ENCODE peak calls at places on chromosome 12, in six cellular contexts. B is SHP77; Y is AG08395; T is NCI-H460; C is stimulated activated CD4-positive, alpha-beta T cell treated with anti-CD3 and anti-CD28 coated beads, Interleukin-4, amount 100 ng/mL, for 4 hours; N is activated gamma-delta T cell. G is an unnamed sample.

GRCh38 chr12:88351121-88351520 is 209.0 kb downstream of the TMTC3 start:
- DNase-seq in B (no peak), Y (no peak), T (no peak), C (no peak), N (no peak), G (no peak)

GRCh38 chr12:95836630-95837239 is 22.0 kb upstream of the SNRPF start:
- DNase-seq in B (no peak), Y (peak; percentile 48), T (no peak), C (no peak), N (no peak), G (no peak)

GRCh38 chr12:116299548-116300150 is 22.2 kb upstream of the MED13L start:
- DNase-seq in B (no peak), Y (peak; percentile 9), T (no peak), C (no peak), N (no peak), G (no peak)

GRCh38 chr12:115354007-115354452 is 670.1 kb upstream of the TBX3 start:
- DNase-seq in B (no peak), Y (peak; percentile 94), T (peak; percentile 85), C (no peak), N (no peak), G (no peak)

GRCh38 chr12:15428632-15429031 is 106.3 kb downstream of the PTPRO start:
- DNase-seq in B (no peak), Y (no peak), T (no peak), C (no peak), N (no peak), G (no peak)

GRCh38 chr12:54475542-54475941 is 2.1 kb upstream of the GTSF1 start:
- DNase-seq in B (no peak), Y (peak; percentile 81), T (no peak), C (no peak), N (no peak), G (no peak)

GRCh38 chr12:116943419-116944372 is 32.9 kb downstream of the FBXW8 start:
- DNase-seq in B (no peak), Y (no peak), T (no peak), C (no peak), N (no peak), G (no peak)

GRCh38 chr12:39972119-39972518 is 133.8 kb downstream of the SLC2A13 start:
- DNase-seq in B (no peak), Y (peak; percentile 11), T (no peak), C (no peak), N (no peak), G (no peak)

GRCh38 chr12:104998423-104999346 is 12.6 kb downstream of the NOPCHAP1 start:
- DNase-seq in B (peak; percentile 71), Y (no peak), T (no peak), C (no peak), N (no peak), G (peak; percentile 60)

GRCh38 chr12:48126953-48127630 is 7.9 kb downstream of the PFKM start:
- DNase-seq in B (no peak), Y (no peak), T (no peak), C (no peak), N (no peak), G (no peak)

GRCh38 chr12:76533331-76533730 is 26.2 kb downstream of the OSBPL8 start:
- DNase-seq in B (no peak), Y (no peak), T (no peak), C (no peak), N (no peak), G (no peak)

GRCh38 chr12:14327717-14328116 is 37.8 kb upstream of the ATF7IP start:
- DNase-seq in B (no peak), Y (peak; percentile 60), T (no peak), C (no peak), N (no peak), G (no peak)

GRCh38 chr12:57815177-57816000 is 3.1 kb downstream of the AVIL start:
- DNase-seq in B (peak; percentile 74), Y (no peak), T (no peak), C (no peak), N (no peak), G (no peak)

GRCh38 chr12:64010069-64010686 is 165.7 kb downstream of the SRGAP1 start:
- DNase-seq in B (no peak), Y (peak; percentile 8), T (peak; percentile 20), C (no peak), N (no peak), G (no peak)

GRCh38 chr12:95259368-95259767 is 41.8 kb downstream of the VEZT start:
- DNase-seq in B (no peak), Y (no peak), T (no peak), C (no peak), N (no peak), G (no peak)

GRCh38 chr12:106245767-106246166 is 2.1 kb downstream of the CKAP4 start:
- DNase-seq in B (no peak), Y (peak; percentile 76), T (peak; percentile 40), C (no peak), N (no peak), G (peak; percentile 60)

GRCh38 chr12:4477133-4477532 is 31.5 kb upstream of the FGF6 start:
- DNase-seq in B (no peak), Y (no peak), T (no peak), C (no peak), N (no peak), G (no peak)

GRCh38 chr12:71948390-71948789 is 9.7 kb downstream of the TPH2 start:
- DNase-seq in B (peak; percentile 10), Y (no peak), T (no peak), C (no peak), N (no peak), G (no peak)

GRCh38 chr12:119423285-119423684 is 88.8 kb downstream of the CCDC60 start:
- DNase-seq in B (peak; percentile 61), Y (no peak), T (no peak), C (no peak), N (no peak), G (peak; percentile 9)

GRCh38 chr12:24591079-24591626 is 357.7 kb downstream of the BCAT1 start:
- DNase-seq in B (no peak), Y (no peak), T (no peak), C (no peak), N (no peak), G (no peak)